ENCODE peak calls at places on chromosomes 13 and 19, in six cellular contexts. One of them, this sample, is unnamed.

GRCh38 chr13:87656311-87656710 is 14.9 kb upstream of the SLITRK5 start:
- DNase-seq in spleen: no peak
- DNase-seq in stomach: no peak
- DNase-seq in heart left ventricle: no peak
- DNase-seq in GM12892: no peak
- DNase-seq in H54: no peak
- DNase-seq in this sample: no peak

GRCh38 chr13:104847863-104848262 is 1687.6 kb downstream of the EFNB2 start:
- DNase-seq in H54: no peak
- DNase-seq in stomach: no peak
- DNase-seq in heart left ventricle: no peak
- DNase-seq in spleen: no peak
- DNase-seq in GM12892: no peak
- DNase-seq in this sample: no peak

GRCh38 chr19:54388803-54389144 is 24.0 kb upstream of the LAIR1 start:
- DNase-seq in spleen: no peak
- DNase-seq in GM12892: no peak
- DNase-seq in H54: no peak
- DNase-seq in heart left ventricle: no peak
- DNase-seq in stomach: no peak
- DNase-seq in this sample: no peak

GRCh38 chr13:102003848-102004570 is 397.8 kb downstream of the FGF14 start:
- DNase-seq in GM12892: no peak
- DNase-seq in heart left ventricle: no peak
- DNase-seq in stomach: no peak
- DNase-seq in H54: no peak
- DNase-seq in spleen: no peak
- DNase-seq in this sample: no peak

GRCh38 chr19:51948979-51949378 is 21.7 kb downstream of the ZNF613 start:
- DNase-seq in stomach: no peak
- DNase-seq in spleen: no peak
- DNase-seq in H54: no peak
- DNase-seq in GM12892: no peak
- DNase-seq in heart left ventricle: peak; percentile 75
- DNase-seq in this sample: no peak

GRCh38 chr13:43872181-43872580 is 7.4 kb downstream of the CCDC122 start:
- DNase-seq in spleen: no peak
- DNase-seq in GM12892: no peak
- DNase-seq in H54: no peak
- DNase-seq in stomach: no peak
- DNase-seq in heart left ventricle: no peak
- DNase-seq in this sample: no peak

GRCh38 chr13:33194820-33195692 is 90.5 kb downstream of the STARD13 start:
- DNase-seq in H54: no peak
- DNase-seq in GM12892: no peak
- DNase-seq in spleen: no peak
- DNase-seq in heart left ventricle: peak; percentile 33
- DNase-seq in stomach: peak; percentile 30
- DNase-seq in this sample: peak; percentile 42

GRCh38 chr13:102033316-102033715 is 368.5 kb downstream of the FGF14 start:
- DNase-seq in stomach: no peak
- DNase-seq in GM12892: no peak
- DNase-seq in heart left ventricle: no peak
- DNase-seq in H54: no peak
- DNase-seq in spleen: no peak
- DNase-seq in this sample: no peak

GRCh38 chr19:1855828-1856255 is 7.5 kb downstream of the KLF16 start:
- DNase-seq in H54: no peak
- DNase-seq in spleen: peak; percentile 87
- DNase-seq in GM12892: no peak
- DNase-seq in stomach: no peak
- DNase-seq in heart left ventricle: no peak
- DNase-seq in this sample: no peak

GRCh38 chr19:11684987-11685675 is 53.6 kb downstream of the ZNF823 start:
- DNase-seq in spleen: no peak
- DNase-seq in H54: no peak
- DNase-seq in stomach: no peak
- DNase-seq in heart left ventricle: no peak
- DNase-seq in GM12892: no peak
- DNase-seq in this sample: no peak

GRCh38 chr19:55581145-55581827 is 638 bp upstream of the ZNF579 start:
- DNase-seq in spleen: no peak
- DNase-seq in H54: no peak
- DNase-seq in stomach: peak; percentile 40
- DNase-seq in heart left ventricle: no peak
- DNase-seq in GM12892: no peak
- DNase-seq in this sample: no peak

GRCh38 chr13:51934461-51935087 is 72.8 kb downstream of the CCDC70 start:
- DNase-seq in GM12892: no peak
- DNase-seq in stomach: no peak
- DNase-seq in H54: no peak
- DNase-seq in heart left ventricle: no peak
- DNase-seq in spleen: no peak
- DNase-seq in this sample: no peak

GRCh38 chr19:47274891-47275865 is 493 bp downstream of the INAFM1 start:
- DNase-seq in GM12892: peak; percentile 46
- DNase-seq in heart left ventricle: no peak
- DNase-seq in spleen: peak; percentile 95
- DNase-seq in H54: no peak
- DNase-seq in stomach: no peak
- DNase-seq in this sample: no peak

GRCh38 chr13:98978280-98978679 is 416 bp upstream of the DOCK9 start:
- DNase-seq in H54: peak; percentile 61
- DNase-seq in stomach: no peak
- DNase-seq in spleen: no peak
- DNase-seq in heart left ventricle: no peak
- DNase-seq in GM12892: no peak
- DNase-seq in this sample: no peak

GRCh38 chr19:1015782-1016646 is 4.9 kb downstream of the TMEM259 start:
- DNase-seq in heart left ventricle: no peak
- DNase-seq in spleen: no peak
- DNase-seq in GM12892: no peak
- DNase-seq in H54: no peak
- DNase-seq in stomach: no peak
- DNase-seq in this sample: no peak

GRCh38 chr19:50255115-50255514 is 51.7 kb downstream of the MYH14 start:
- DNase-seq in GM12892: no peak
- DNase-seq in heart left ventricle: no peak
- DNase-seq in stomach: no peak
- DNase-seq in H54: no peak
- DNase-seq in spleen: no peak
- DNase-seq in this sample: no peak

GRCh38 chr13:104466016-104466415 is 1399.8 kb upstream of the SLC10A2 start:
- DNase-seq in stomach: no peak
- DNase-seq in H54: no peak
- DNase-seq in heart left ventricle: no peak
- DNase-seq in GM12892: no peak
- DNase-seq in spleen: no peak
- DNase-seq in this sample: no peak

GRCh38 chr13:36819064-36819810 is at the start of gene RFXAP:
- DNase-seq in GM12892: peak; percentile 79
- DNase-seq in spleen: peak; percentile 98
- DNase-seq in heart left ventricle: peak; percentile 89
- DNase-seq in H54: peak; percentile 78
- DNase-seq in stomach: peak; percentile 93
- DNase-seq in this sample: peak; percentile 75

GRCh38 chr19:54431255-54431838 is 16.1 kb downstream of the TTYH1 start:
- DNase-seq in heart left ventricle: no peak
- DNase-seq in H54: no peak
- DNase-seq in stomach: peak; percentile 80
- DNase-seq in spleen: no peak
- DNase-seq in GM12892: no peak
- DNase-seq in this sample: no peak

GRCh38 chr13:83881917-83882625 is at the start of gene SLITRK1:
- DNase-seq in spleen: no peak
- DNase-seq in H54: peak; percentile 17
- DNase-seq in stomach: no peak
- DNase-seq in heart left ventricle: peak; percentile 36
- DNase-seq in GM12892: no peak
- DNase-seq in this sample: no peak

GRCh38 chr13:24630851-24631341 is 49.3 kb upstream of the ATP12A start:
- DNase-seq in spleen: no peak
- DNase-seq in stomach: peak; percentile 34
- DNase-seq in heart left ventricle: no peak
- DNase-seq in H54: no peak
- DNase-seq in GM12892: no peak
- DNase-seq in this sample: no peak

GRCh38 chr19:56403261-56403660 is 871 bp upstream of the ZNF583 start:
- DNase-seq in stomach: no peak
- DNase-seq in H54: no peak
- DNase-seq in heart left ventricle: no peak
- DNase-seq in spleen: no peak
- DNase-seq in GM12892: no peak
- DNase-seq in this sample: no peak

GRCh38 chr13:98672947-98673545 is 79.4 kb downstream of the SLC15A1 start:
- DNase-seq in H54: peak; percentile 92
- DNase-seq in heart left ventricle: peak; percentile 66
- DNase-seq in spleen: peak; percentile 85
- DNase-seq in stomach: peak; percentile 73
- DNase-seq in GM12892: peak; percentile 40
- DNase-seq in this sample: peak; percentile 75

GRCh38 chr13:76965759-76966421 is 17.6 kb downstream of the ACOD1 start:
- DNase-seq in GM12892: no peak
- DNase-seq in stomach: peak; percentile 33
- DNase-seq in H54: no peak
- DNase-seq in spleen: no peak
- DNase-seq in heart left ventricle: peak; percentile 58
- DNase-seq in this sample: peak; percentile 66

GRCh38 chr19:30437869-30438268 is 65.7 kb downstream of the ZNF536 start:
- DNase-seq in H54: no peak
- DNase-seq in stomach: no peak
- DNase-seq in spleen: no peak
- DNase-seq in GM12892: no peak
- DNase-seq in heart left ventricle: no peak
- DNase-seq in this sample: no peak

GRCh38 chr13:29543230-29544215 is 52.0 kb downstream of the SLC7A1 start:
- DNase-seq in stomach: no peak
- DNase-seq in spleen: no peak
- DNase-seq in GM12892: peak; percentile 68
- DNase-seq in H54: no peak
- DNase-seq in heart left ventricle: no peak
- DNase-seq in this sample: no peak

GRCh38 chr13:110635405-110636002 is 20.2 kb downstream of the NAXD start:
- DNase-seq in H54: no peak
- DNase-seq in spleen: no peak
- DNase-seq in stomach: no peak
- DNase-seq in GM12892: no peak
- DNase-seq in heart left ventricle: no peak
- DNase-seq in this sample: no peak
- TF ChIP-seq POLR2A in H54: no peak
- TF ChIP-seq POLR2A in spleen: no peak
- TF ChIP-seq POLR2A in stomach: no peak
- TF ChIP-seq POLR2A in GM12892: no peak
- TF ChIP-seq POLR2A in heart left ventricle: no peak
- TF ChIP-seq POLR2A in this sample: no peak

GRCh38 chr19:38663957-38664502 is 16.6 kb downstream of the ACTN4 start:
- DNase-seq in GM12892: no peak
- DNase-seq in spleen: peak; percentile 76
- DNase-seq in H54: no peak
- DNase-seq in stomach: no peak
- DNase-seq in heart left ventricle: peak; percentile 56
- DNase-seq in this sample: peak; percentile 45
- TF ChIP-seq POLR2A in GM12892: no peak
- TF ChIP-seq POLR2A in spleen: no peak
- TF ChIP-seq POLR2A in H54: no peak
- TF ChIP-seq POLR2A in stomach: no peak
- TF ChIP-seq POLR2A in heart left ventricle: peak; percentile 56
- TF ChIP-seq POLR2A in this sample: no peak

GRCh38 chr19:3434630-3435553 is 45.4 kb downstream of the SMIM24 start:
- DNase-seq in heart left ventricle: peak; percentile 97
- DNase-seq in H54: peak; percentile 95
- DNase-seq in spleen: peak; percentile 99
- DNase-seq in GM12892: peak; percentile 99
- DNase-seq in stomach: peak; percentile 95
- DNase-seq in this sample: peak; percentile 90
- TF ChIP-seq POLR2A in heart left ventricle: no peak
- TF ChIP-seq POLR2A in H54: no peak
- TF ChIP-seq POLR2A in spleen: no peak
- TF ChIP-seq POLR2A in GM12892: peak; percentile 75
- TF ChIP-seq POLR2A in stomach: no peak
- TF ChIP-seq POLR2A in this sample: no peak

DNA sequence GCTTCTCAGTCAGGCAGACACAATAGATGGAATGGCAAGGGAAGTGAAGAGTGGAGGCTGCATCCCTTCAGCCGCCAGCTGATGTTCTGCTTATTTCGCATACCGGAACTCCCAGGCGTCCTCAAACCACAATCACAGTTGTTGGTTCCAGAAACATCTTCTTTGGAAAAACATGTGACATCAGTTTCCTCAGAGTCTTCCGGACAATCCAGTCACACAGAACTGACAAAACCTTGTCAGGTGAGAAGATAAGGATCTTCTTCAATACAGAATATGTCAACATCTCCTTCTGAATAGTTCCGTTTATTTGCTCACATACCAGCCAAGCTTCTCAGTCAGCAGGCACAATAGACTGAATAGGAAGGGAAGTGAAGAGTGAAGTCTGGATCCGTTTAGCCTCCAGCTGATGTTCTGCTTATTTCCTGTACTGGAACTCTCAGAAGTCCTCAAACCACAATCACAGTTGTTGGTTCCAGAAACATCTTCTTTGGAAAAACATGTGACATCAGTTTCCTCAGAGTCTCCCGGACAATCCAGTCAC is 45.1 kb upstream of the CEACAM21 start:
- DNase-seq in heart left ventricle: peak; percentile 46
- DNase-seq in GM12892: no peak
- DNase-seq in H54: no peak
- DNase-seq in stomach: no peak
- DNase-seq in spleen: no peak
- DNase-seq in this sample: peak; percentile 49
- TF ChIP-seq POLR2A in heart left ventricle: no peak
- TF ChIP-seq POLR2A in GM12892: no peak
- TF ChIP-seq POLR2A in H54: no peak
- TF ChIP-seq POLR2A in stomach: no peak
- TF ChIP-seq POLR2A in spleen: no peak
- TF ChIP-seq POLR2A in this sample: no peak

GRCh38 chr19:6737284-6737872 is at the start of gene GPR108:
- DNase-seq in GM12892: peak; percentile 97
- DNase-seq in heart left ventricle: peak; percentile 100
- DNase-seq in stomach: peak; percentile 99
- DNase-seq in spleen: peak; percentile 100
- DNase-seq in H54: peak; percentile 99
- DNase-seq in this sample: peak; percentile 75
- TF ChIP-seq POLR2A in GM12892: peak; percentile 38
- TF ChIP-seq POLR2A in heart left ventricle: no peak
- TF ChIP-seq POLR2A in stomach: no peak
- TF ChIP-seq POLR2A in spleen: no peak
- TF ChIP-seq POLR2A in H54: no peak
- TF ChIP-seq POLR2A in this sample: no peak

This sample was measured in tibial nerve.